ENCODE peak calls at places on chromosomes 13 and 19, in five cellular contexts. S is IMR-90; U is MM.1S; H is CD4-positive, CD25-positive, alpha-beta regulatory T cell; Z is pancreas. N is an unnamed sample. For H3K9me3, the result is how much of the 10 kb centered on the place peaks cover.

GRCh38 chr19:31306006-31306753 is 43.1 kb downstream of the TSHZ3 start:
- DNase-seq in Z (no peak), U (no peak), H (no peak), S (no peak), N (no peak)

GRCh38 chr19:17999685-18000479 is 8.1 kb upstream of the ARRDC2 start:
- DNase-seq in H (no peak), U (no peak), Z (no peak), S (no peak), N (no peak)

GRCh38 chr13:28379371-28380083 is 115.4 kb downstream of the FLT1 start:
- DNase-seq in S (no peak), H (no peak), U (no peak), Z (no peak), N (no peak)

GRCh38 chr13:28495586-28496564 is 947 bp upstream of the FLT1 start:
- DNase-seq in Z (no peak), H (no peak), U (no peak), S (no peak), N (no peak)

GRCh38 chr19:48403606-48404005 is 10.1 kb downstream of the GRIN2D start:
- DNase-seq in H (peak), Z (no peak), U (peak), S (peak), N (no peak)

GRCh38 chr13:52454459-52454824 is 836 bp upstream of the CKAP2 start:
- DNase-seq in S (peak), U (peak), H (no peak), Z (no peak), N (no peak)

GRCh38 chr19:4326837-4327251 is 11.8 kb downstream of the STAP2 start:
- DNase-seq in U (no peak), S (no peak), H (no peak), Z (peak), N (peak)

GRCh38 chr19:50061650-50062049 is 35.8 kb downstream of the ZNF473 start:
- DNase-seq in S (no peak), Z (no peak), U (no peak), H (no peak), N (no peak)

GRCh38 chr19:18967358-18968146 is 26.5 kb upstream of the HOMER3 start:
- DNase-seq in Z (no peak), S (peak), U (no peak), H (no peak), N (no peak)

GRCh38 chr19:49554701-49555181 is 25.6 kb downstream of the NOSIP start:
- DNase-seq in S (no peak), H (no peak), U (no peak), Z (no peak), N (no peak)

GRCh38 chr13:44906758-44907157 is 82.5 kb downstream of the NUFIP1 start:
- DNase-seq in U (no peak), H (no peak), Z (no peak), S (peak), N (no peak)

GRCh38 chr13:90272356-90272755 is 1075.1 kb upstream of the MIR17HG start:
- DNase-seq in Z (no peak), U (no peak), H (no peak), S (no peak), N (no peak)

GRCh38 chr19:54882758-54883157 is 8.7 kb downstream of the FCAR start:
- DNase-seq in H (no peak), Z (no peak), S (no peak), U (peak), N (no peak)

GRCh38 chr19:10105241-10106099 is 692 bp upstream of the PPAN start:
- DNase-seq in Z (no peak), H (no peak), U (no peak), S (no peak), N (no peak)

GRCh38 chr19:55640577-55641375 is at the start of gene ZNF580:
- DNase-seq in U (peak), Z (peak), H (peak), S (peak), N (no peak)

GRCh38 chr13:97334690-97335089 is 99.3 kb upstream of the RAP2A start:
- DNase-seq in Z (no peak), S (no peak), U (no peak), H (no peak), N (no peak)

GRCh38 chr13:98892821-98893220 is 85.0 kb downstream of the DOCK9 start:
- DNase-seq in U (no peak), Z (no peak), H (no peak), S (no peak), N (no peak)

GRCh38 chr13:44715287-44716224 is 139.4 kb upstream of the TSC22D1 start:
- DNase-seq in Z (no peak), S (no peak), U (no peak), H (no peak), N (no peak)

GRCh38 chr13:87147076-87147475 is 524.1 kb upstream of the SLITRK5 start:
- DNase-seq in S (peak), Z (no peak), U (no peak), H (no peak), N (no peak)

GRCh38 chr13:78913656-78914055 is 254.7 kb upstream of the OBI1 start:
- DNase-seq in S (no peak), U (no peak), H (no peak), Z (no peak), N (no peak)
- H3K9me3 ChIP-seq in S (under half), U (under half), H (under half), Z (under half), N (under half)

GRCh38 chr19:23823952-23824389 is 65.3 kb upstream of the ZNF681 start:
- DNase-seq in U (peak), S (no peak), H (peak), Z (no peak), N (peak)
- H3K9me3 ChIP-seq in U (under half), S (under half), H (under half), Z (under half), N (under half)

GRCh38 chr19:21587549-21587948 is 82.1 kb downstream of the ZNF429 start:
- DNase-seq in S (no peak), H (no peak), Z (no peak), U (no peak), N (no peak)
- H3K9me3 ChIP-seq in S (under half), H (under half), Z (under half), U (under half), N (under half)

GRCh38 chr19:23385404-23385803 is 9.9 kb downstream of the ZNF91 start:
- DNase-seq in Z (no peak), H (no peak), S (no peak), U (no peak), N (no peak)

GRCh38 chr19:23381114-23381513 is 14.2 kb downstream of the ZNF91 start:
- DNase-seq in Z (no peak), S (no peak), U (no peak), H (no peak), N (no peak)

GRCh38 chr19:23384858-23385257 is 10.4 kb downstream of the ZNF91 start:
- DNase-seq in U (no peak), S (no peak), H (no peak), Z (no peak), N (no peak)

GRCh38 chr19:23382955-23383354 is 12.3 kb downstream of the ZNF91 start:
- DNase-seq in S (no peak), U (no peak), Z (no peak), H (no peak), N (no peak)

GRCh38 chr19:23384166-23384565 is 11.1 kb downstream of the ZNF91 start:
- DNase-seq in Z (no peak), S (no peak), U (no peak), H (no peak), N (no peak)
- H3K9me3 ChIP-seq in Z (under half), S (half or more), U (under half), H (half or more), N (under half)

GRCh38 chr13:58151452-58151851 is 519.9 kb downstream of the PCDH17 start:
- DNase-seq in U (no peak), S (no peak), H (no peak), Z (no peak), N (no peak)
- H3K9me3 ChIP-seq in U (under half), S (under half), H (under half), Z (under half), N (under half)

GRCh38 chr19:2933490-2933910 is 11.3 kb downstream of the ZNF77 start:
- DNase-seq in Z (no peak), S (no peak), U (no peak), H (no peak), N (no peak)
- H3K9me3 ChIP-seq in Z (under half), S (half or more), U (under half), H (under half), N (under half)

N was measured in iPS DF 6.9.